ENCODE peak calls at places on chromosomes 7 and 10, in four cellular contexts. One of them, this sample, is unnamed.

GRCh38 chr7:144842377-144842851 is 6.6 kb upstream of the TPK1 start:
- DNase-seq in coronary artery: no peak
- DNase-seq in tibial nerve: no peak
- DNase-seq in caudate nucleus: no peak
- DNase-seq in this sample: no peak

GRCh38 chr7:25846722-25847121 is 305.3 kb upstream of the NFE2L3 start:
- DNase-seq in caudate nucleus: peak; percentile 55
- DNase-seq in coronary artery: peak; percentile 89
- DNase-seq in tibial nerve: peak; percentile 72
- DNase-seq in this sample: no peak

GRCh38 chr7:130156140-130156539 is 49.1 kb downstream of the TMEM209 start:
- DNase-seq in coronary artery: no peak
- DNase-seq in caudate nucleus: no peak
- DNase-seq in tibial nerve: no peak
- DNase-seq in this sample: no peak

GRCh38 chr10:50585921-50586739 is 37.6 kb downstream of the SGMS1 start:
- DNase-seq in caudate nucleus: no peak
- DNase-seq in coronary artery: no peak
- DNase-seq in tibial nerve: no peak
- DNase-seq in this sample: no peak

GRCh38 chr7:137546671-137547070 is 203.1 kb upstream of the PTN start:
- DNase-seq in tibial nerve: no peak
- DNase-seq in coronary artery: no peak
- DNase-seq in caudate nucleus: no peak
- DNase-seq in this sample: no peak

GRCh38 chr10:71811351-71811750 is 38.0 kb upstream of the VSIR start:
- DNase-seq in tibial nerve: no peak
- DNase-seq in caudate nucleus: no peak
- DNase-seq in coronary artery: no peak
- DNase-seq in this sample: no peak

GRCh38 chr7:139426258-139427028 is 57.0 kb downstream of the KLRG2 start:
- DNase-seq in coronary artery: no peak
- DNase-seq in tibial nerve: no peak
- DNase-seq in caudate nucleus: no peak
- DNase-seq in this sample: no peak

GRCh38 chr7:7247658-7248057 is 65.3 kb downstream of the C1GALT1 start:
- DNase-seq in tibial nerve: no peak
- DNase-seq in caudate nucleus: no peak
- DNase-seq in coronary artery: no peak
- DNase-seq in this sample: no peak

GRCh38 chr10:15824498-15824897 is 35.8 kb downstream of the MINDY3 start:
- DNase-seq in caudate nucleus: no peak
- DNase-seq in tibial nerve: no peak
- DNase-seq in coronary artery: no peak
- DNase-seq in this sample: no peak

GRCh38 chr7:106418526-106418925 is 133.7 kb upstream of the NAMPT start:
- DNase-seq in tibial nerve: no peak
- DNase-seq in caudate nucleus: no peak
- DNase-seq in coronary artery: no peak
- DNase-seq in this sample: no peak

GRCh38 chr10:34650156-34650555 is 164.9 kb downstream of the PARD3 start:
- DNase-seq in caudate nucleus: no peak
- DNase-seq in tibial nerve: no peak
- DNase-seq in coronary artery: no peak
- DNase-seq in this sample: no peak

GRCh38 chr10:7199152-7199760 is 211.6 kb downstream of the SFMBT2 start:
- DNase-seq in caudate nucleus: no peak
- DNase-seq in tibial nerve: no peak
- DNase-seq in coronary artery: no peak
- DNase-seq in this sample: no peak

GRCh38 chr10:125407000-125407502 is 246.7 kb upstream of the CTBP2 start:
- DNase-seq in coronary artery: no peak
- DNase-seq in tibial nerve: no peak
- DNase-seq in caudate nucleus: no peak
- DNase-seq in this sample: no peak

GRCh38 chr10:3452234-3452633 is 279.7 kb upstream of the PITRM1 start:
- DNase-seq in coronary artery: no peak
- DNase-seq in tibial nerve: no peak
- DNase-seq in caudate nucleus: no peak
- DNase-seq in this sample: no peak

GRCh38 chr7:41319601-41320000 is 383.3 kb downstream of the INHBA start:
- DNase-seq in tibial nerve: no peak
- DNase-seq in caudate nucleus: no peak
- DNase-seq in coronary artery: no peak
- DNase-seq in this sample: no peak

GRCh38 chr7:47293884-47294568 is 287.9 kb downstream of the TNS3 start:
- DNase-seq in coronary artery: no peak
- DNase-seq in caudate nucleus: no peak
- DNase-seq in tibial nerve: no peak
- DNase-seq in this sample: no peak

GRCh38 chr7:148584154-148584827 is 6.3 kb upstream of the C7orf33 start:
- DNase-seq in tibial nerve: no peak
- DNase-seq in coronary artery: no peak
- DNase-seq in caudate nucleus: no peak
- DNase-seq in this sample: no peak

GRCh38 chr7:157949711-157950110 is 612.9 kb downstream of the DNAJB6 start:
- DNase-seq in caudate nucleus: no peak
- DNase-seq in tibial nerve: no peak
- DNase-seq in coronary artery: no peak
- DNase-seq in this sample: no peak

GRCh38 chr7:132935608-132936007 is 146.3 kb downstream of the CHCHD3 start:
- DNase-seq in tibial nerve: no peak
- DNase-seq in caudate nucleus: no peak
- DNase-seq in coronary artery: no peak
- DNase-seq in this sample: no peak

GRCh38 chr7:126839624-126840023 is 413.1 kb downstream of the GRM8 start:
- DNase-seq in coronary artery: no peak
- DNase-seq in caudate nucleus: no peak
- DNase-seq in tibial nerve: no peak
- DNase-seq in this sample: no peak

GRCh38 chr7:37081436-37081835 is 357.1 kb upstream of the AOAH start:
- DNase-seq in caudate nucleus: no peak
- DNase-seq in coronary artery: no peak
- DNase-seq in tibial nerve: no peak
- DNase-seq in this sample: no peak

GRCh38 chr7:46589282-46589681 is 668.2 kb upstream of the IGFBP3 start:
- DNase-seq in caudate nucleus: no peak
- DNase-seq in tibial nerve: no peak
- DNase-seq in coronary artery: no peak
- DNase-seq in this sample: no peak

GRCh38 chr7:49520971-49521370 is 252.5 kb upstream of the VWC2 start:
- DNase-seq in caudate nucleus: no peak
- DNase-seq in coronary artery: no peak
- DNase-seq in tibial nerve: no peak
- DNase-seq in this sample: no peak

GRCh38 chr7:102279537-102280400 is 6.9 kb upstream of the SH2B2 start:
- DNase-seq in coronary artery: no peak
- DNase-seq in tibial nerve: no peak
- DNase-seq in caudate nucleus: peak; percentile 55
- DNase-seq in this sample: peak; percentile 51

GRCh38 chr7:105512926-105513526 is 9.0 kb downstream of the PUS7 start:
- DNase-seq in tibial nerve: no peak
- DNase-seq in coronary artery: no peak
- DNase-seq in caudate nucleus: no peak
- DNase-seq in this sample: no peak

GRCh38 chr10:4672199-4672598 is 153.8 kb upstream of the AKR1E2 start:
- DNase-seq in caudate nucleus: no peak
- DNase-seq in tibial nerve: no peak
- DNase-seq in coronary artery: no peak
- DNase-seq in this sample: no peak

GRCh38 chr10:37856881-37857286 is 526 bp downstream of the ZNF248 start:
- DNase-seq in tibial nerve: no peak
- DNase-seq in caudate nucleus: peak; percentile 13
- DNase-seq in coronary artery: peak; percentile 78
- DNase-seq in this sample: no peak

GRCh38 chr10:5285186-5285585 is 79.6 kb upstream of the UCN3 start:
- DNase-seq in tibial nerve: no peak
- DNase-seq in caudate nucleus: no peak
- DNase-seq in coronary artery: no peak
- DNase-seq in this sample: no peak

GRCh38 chr7:99324966-99325596 is 617 bp upstream of the ARPC1A start:
- DNase-seq in tibial nerve: no peak
- DNase-seq in caudate nucleus: no peak
- DNase-seq in coronary artery: no peak
- DNase-seq in this sample: no peak

GRCh38 chr10:61404771-61405170 is 48.4 kb downstream of the TMEM26 start:
- DNase-seq in caudate nucleus: no peak
- DNase-seq in tibial nerve: no peak
- DNase-seq in coronary artery: no peak
- DNase-seq in this sample: no peak

DNA sequence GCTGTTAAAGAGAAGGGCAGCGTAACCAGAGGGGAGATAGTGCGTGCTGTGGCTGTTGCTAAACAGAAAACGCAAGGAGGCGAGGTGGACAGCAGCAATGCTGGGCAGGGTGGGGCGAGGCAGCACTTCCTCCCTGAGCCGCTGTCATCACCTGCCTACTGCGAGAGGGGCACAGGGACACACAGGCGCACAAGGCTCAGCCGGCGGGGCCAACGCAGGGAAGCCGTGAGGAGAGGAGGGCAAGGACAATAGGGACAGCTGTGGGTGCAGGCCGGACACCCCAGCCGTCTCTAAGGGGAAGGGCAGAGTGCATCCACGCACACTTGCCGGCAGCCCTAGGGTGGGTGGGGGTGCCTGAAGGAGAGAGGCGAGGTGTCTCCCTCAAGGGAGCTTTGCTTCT is 137.2 kb downstream of the MAD1L1 start:
- DNase-seq in tibial nerve: no peak
- DNase-seq in coronary artery: no peak
- DNase-seq in caudate nucleus: no peak
- DNase-seq in this sample: no peak
- H3K27ac ChIP-seq in tibial nerve: no peak overlapping the region
- H3K27ac ChIP-seq in coronary artery: no peak overlapping the region
- H3K27ac ChIP-seq in caudate nucleus: no peak overlapping the region
- H3K27ac ChIP-seq in this sample: no peak overlapping the region

GRCh38 chr10:75613685-75614587 is 182.5 kb downstream of the LRMDA start:
- DNase-seq in tibial nerve: no peak
- DNase-seq in coronary artery: no peak
- DNase-seq in caudate nucleus: no peak
- DNase-seq in this sample: no peak

GRCh38 chr10:75611972-75612331 is 180.5 kb downstream of the LRMDA start:
- DNase-seq in caudate nucleus: no peak
- DNase-seq in tibial nerve: no peak
- DNase-seq in coronary artery: no peak
- DNase-seq in this sample: no peak

GRCh38 chr10:75610187-75610586 is 178.8 kb downstream of the LRMDA start:
- DNase-seq in coronary artery: no peak
- DNase-seq in tibial nerve: no peak
- DNase-seq in caudate nucleus: no peak
- DNase-seq in this sample: no peak

GRCh38 chr10:75611081-75611971 is 179.9 kb downstream of the LRMDA start:
- DNase-seq in tibial nerve: no peak
- DNase-seq in coronary artery: no peak
- DNase-seq in caudate nucleus: no peak
- DNase-seq in this sample: no peak

DNA sequence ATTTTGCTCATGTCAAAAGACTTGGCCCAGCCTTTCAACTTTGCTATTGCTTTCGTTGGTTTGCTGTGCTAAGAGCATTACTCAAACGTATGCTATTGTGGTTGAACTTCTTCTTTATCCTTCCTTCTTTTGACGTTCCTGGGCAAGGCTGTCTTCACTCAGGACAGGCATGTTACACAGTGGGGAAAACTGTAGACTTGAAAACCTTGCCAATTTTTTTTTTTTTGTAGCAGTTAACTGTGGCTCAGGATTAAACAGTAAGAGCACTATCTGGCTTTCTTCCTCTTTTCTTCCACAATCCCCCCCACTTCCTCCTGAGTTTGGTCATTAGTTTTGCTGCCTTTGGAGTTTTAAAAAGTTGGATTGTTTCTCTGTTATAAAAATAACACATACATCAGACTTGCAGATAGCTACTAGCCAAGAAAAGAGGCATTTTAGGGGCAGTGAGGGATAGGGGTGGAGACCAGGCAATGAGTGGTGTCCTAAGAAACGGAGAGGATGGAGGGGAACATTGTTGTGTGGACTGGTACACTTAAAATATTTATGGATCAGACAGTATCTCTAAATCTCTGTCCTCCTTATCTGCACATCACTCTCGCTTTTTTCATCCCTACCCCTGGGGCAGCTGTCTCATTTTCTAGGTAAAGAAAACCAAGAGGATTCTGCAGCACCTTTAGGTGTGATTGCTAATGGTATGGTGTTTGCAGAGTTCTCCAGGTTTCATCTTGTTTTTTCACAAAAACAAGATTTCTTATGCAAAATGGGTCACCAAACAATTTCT is 181.7 kb downstream of the LRMDA start:
- DNase-seq in tibial nerve: no peak
- DNase-seq in caudate nucleus: no peak
- DNase-seq in coronary artery: no peak
- DNase-seq in this sample: no peak
- H3K27ac ChIP-seq in tibial nerve: no peak overlapping the region
- H3K27ac ChIP-seq in caudate nucleus: no peak overlapping the region
- H3K27ac ChIP-seq in coronary artery: peak overlapping the region; percentile 20
- H3K27ac ChIP-seq in this sample: no peak overlapping the region

GRCh38 chr7:150400779-150401423 is 21.8 kb downstream of the ZNF775 start:
- DNase-seq in coronary artery: no peak
- DNase-seq in caudate nucleus: no peak
- DNase-seq in tibial nerve: no peak
- DNase-seq in this sample: no peak
- H3K27ac ChIP-seq in coronary artery: no peak overlapping the region
- H3K27ac ChIP-seq in caudate nucleus: no peak overlapping the region
- H3K27ac ChIP-seq in tibial nerve: no peak overlapping the region
- H3K27ac ChIP-seq in this sample: no peak overlapping the region

GRCh38 chr10:113496124-113496523 is 56.7 kb upstream of the HABP2 start:
- DNase-seq in tibial nerve: no peak
- DNase-seq in caudate nucleus: no peak
- DNase-seq in coronary artery: no peak
- DNase-seq in this sample: no peak

GRCh38 chr10:113493195-113493594 is 59.7 kb upstream of the HABP2 start:
- DNase-seq in tibial nerve: no peak
- DNase-seq in caudate nucleus: no peak
- DNase-seq in coronary artery: no peak
- DNase-seq in this sample: no peak

GRCh38 chr10:113494736-113495135 is 58.1 kb upstream of the HABP2 start:
- DNase-seq in caudate nucleus: no peak
- DNase-seq in coronary artery: no peak
- DNase-seq in tibial nerve: no peak
- DNase-seq in this sample: peak; percentile 30

GRCh38 chr10:113492181-113492580 is 60.7 kb upstream of the HABP2 start:
- DNase-seq in coronary artery: no peak
- DNase-seq in tibial nerve: no peak
- DNase-seq in caudate nucleus: no peak
- DNase-seq in this sample: no peak

DNA sequence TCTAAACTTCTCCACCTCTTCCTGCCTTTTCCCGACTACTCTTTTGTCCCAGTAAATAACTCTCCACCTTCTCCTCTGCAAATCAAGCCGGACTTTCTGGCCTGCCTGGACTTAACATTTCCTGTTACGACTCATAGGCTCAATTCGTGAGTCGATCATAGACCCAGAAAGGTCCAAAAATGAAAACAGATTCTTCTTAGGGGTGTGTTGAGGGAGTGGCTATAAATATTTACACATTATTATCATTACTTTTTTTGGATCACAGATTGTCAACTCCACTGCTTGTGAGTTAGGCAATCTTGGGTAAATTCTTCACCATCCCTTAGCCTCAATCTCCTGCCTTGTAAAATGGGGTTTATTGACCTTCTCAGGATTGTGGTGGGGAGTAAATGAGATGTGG is 58.9 kb upstream of the HABP2 start:
- DNase-seq in tibial nerve: no peak
- DNase-seq in caudate nucleus: no peak
- DNase-seq in coronary artery: no peak
- DNase-seq in this sample: no peak
- H3K27ac ChIP-seq in tibial nerve: no peak overlapping the region
- H3K27ac ChIP-seq in caudate nucleus: peak overlapping the region; percentile 11
- H3K27ac ChIP-seq in coronary artery: peak overlapping the region; percentile 90
- H3K27ac ChIP-seq in this sample: no peak overlapping the region